ENCODE peak calls at places on chromosome 9, in seven cellular contexts. F, Q, M, T, Z, V and X are unnamed samples.
A peak's percentile ranks its signal among the peaks of the same experiment; 100 is the strongest.

GRCh38 chr9:130707225-130707976 is 13.8 kb downstream of the EXOSC2 start:
- DNase-seq in Q (peak; percentile 76), Z (peak; percentile 69), T (peak; percentile 79), V (peak; percentile 76), F (peak; percentile 84), M (peak; percentile 65), X (peak; percentile 82)

GRCh38 chr9:76213751-76214150 is 180.5 kb downstream of the RFK start:
- DNase-seq in M (no peak), F (no peak), Z (no peak), Q (no peak), T (no peak), V (no peak), X (no peak)

GRCh38 chr9:108412755-108413154 is 443.0 kb downstream of the ACTL7B start:
- DNase-seq in F (no peak), M (no peak), Q (peak; percentile 4), Z (peak; percentile 51), V (no peak), T (no peak), X (peak; percentile 4)

GRCh38 chr9:98786750-98787510 is 9.4 kb downstream of the ANKS6 start:
- DNase-seq in M (peak; percentile 31), Q (no peak), Z (no peak), V (no peak), F (no peak), T (no peak), X (peak; percentile 22)

GRCh38 chr9:136709454-136710109 is 2.8 kb upstream of the DIPK1B start:
- DNase-seq in Q (no peak), F (no peak), V (no peak), T (no peak), M (peak; percentile 42), Z (no peak), X (no peak)

GRCh38 chr9:113187935-113188595 is 33.0 kb downstream of the FKBP15 start:
- DNase-seq in Q (no peak), F (no peak), V (peak; percentile 28), M (peak; percentile 54), T (no peak), Z (no peak), X (no peak)

GRCh38 chr9:20815923-20816703 is 132.1 kb downstream of the FOCAD start:
- DNase-seq in M (no peak), V (no peak), Q (no peak), F (no peak), Z (no peak), T (no peak), X (no peak)

GRCh38 chr9:81393985-81394811 is 295.1 kb downstream of the TLE1 start:
- DNase-seq in F (no peak), M (no peak), V (no peak), Z (no peak), T (no peak), Q (no peak), X (peak; percentile 85)

GRCh38 chr9:95626885-95627558 is 110.3 kb upstream of the PTCH1 start:
- DNase-seq in F (peak; percentile 12), Z (no peak), V (peak; percentile 49), T (peak; percentile 44), Q (no peak), M (peak; percentile 70), X (peak; percentile 63)

GRCh38 chr9:90873422-90873821 is 71.8 kb downstream of the SYK start:
- DNase-seq in Q (no peak), T (no peak), M (no peak), F (no peak), Z (no peak), V (no peak), X (no peak)

GRCh38 chr9:75190762-75191161 is 102.4 kb downstream of the OSTF1 start:
- DNase-seq in T (no peak), Q (no peak), V (no peak), F (no peak), M (no peak), Z (no peak), X (no peak)

GRCh38 chr9:114006931-114007691 is 71.0 kb downstream of the AMBP start:
- DNase-seq in F (peak; percentile 2), T (no peak), M (peak; percentile 40), Z (peak; percentile 16), Q (no peak), V (no peak), X (no peak)